ENCODE peak calls at places on chromosomes 13 and 19, in four cellular contexts. Y is caudate nucleus, V is fibroblast of the aortic adventitia, P is kidney glomerular epithelial cell. X is an unnamed sample.
A peak's percentile ranks its signal among the peaks of the same experiment; 100 is the strongest.

GRCh38 chr13:112741185-112741755 is 51.4 kb downstream of the ATP11A start:
- DNase-seq in V (no peak), P (no peak), Y (no peak), X (no peak)

GRCh38 chr19:11452814-11453335 is 17.4 kb downstream of the PRKCSH start:
- DNase-seq in Y (no peak), P (no peak), V (no peak), X (no peak)

GRCh38 chr13:87498681-87499080 is 172.5 kb upstream of the SLITRK5 start:
- DNase-seq in V (no peak), Y (no peak), P (no peak), X (no peak)

GRCh38 chr19:48442116-48443035 is 3.4 kb upstream of the GRWD1 start:
- DNase-seq in V (no peak), P (no peak), Y (no peak), X (no peak)

GRCh38 chr13:44280461-44280860 is 93.2 kb upstream of the SERP2 start:
- DNase-seq in V (peak; percentile 22), P (peak; percentile 90), Y (no peak), X (no peak)

GRCh38 chr19:45419895-45420294 is 3.8 kb downstream of the ERCC1 start:
- DNase-seq in V (no peak), P (no peak), Y (no peak), X (no peak)

GRCh38 chr19:53466726-53467125 is 807 bp upstream of the ZNF813 start:
- DNase-seq in Y (no peak), V (no peak), P (no peak), X (peak; percentile 12)

GRCh38 chr19:51107406-51108065 is 673 bp downstream of the CTU1 start:
- DNase-seq in V (peak; percentile 20), P (no peak), Y (no peak), X (no peak)

GRCh38 chr19:12095111-12095790 is 30.7 kb downstream of the ZNF844 start:
- DNase-seq in Y (no peak), V (peak; percentile 12), P (no peak), X (no peak)

GRCh38 chr13:46561691-46562090 is 8.7 kb downstream of the LRCH1 start:
- DNase-seq in P (no peak), Y (no peak), V (peak; percentile 32), X (peak; percentile 61)

GRCh38 chr13:31909889-31910551 is 121.6 kb upstream of the FRY start:
- DNase-seq in V (peak; percentile 83), P (peak; percentile 53), Y (peak; percentile 16), X (peak; percentile 68)

GRCh38 chr13:79187917-79188699 is 217.9 kb downstream of the RBM26 start:
- DNase-seq in P (no peak), V (no peak), Y (no peak), X (no peak)

GRCh38 chr19:6101991-6102390 is 8.3 kb downstream of the RFX2 start:
- DNase-seq in Y (no peak), P (no peak), V (no peak), X (peak; percentile 21)

GRCh38 chr19:18736415-18737336 is 53.2 kb downstream of the CRTC1 start:
- DNase-seq in Y (no peak), V (no peak), P (no peak), X (no peak)

GRCh38 chr19:56162258-56162657 is 13.6 kb upstream of the GALP start:
- DNase-seq in Y (no peak), P (peak; percentile 14), V (no peak), X (peak; percentile 62)

GRCh38 chr19:898663-899062 is 5.4 kb downstream of the RNU6-9 start:
- DNase-seq in Y (peak; percentile 60), V (no peak), P (no peak), X (no peak)

GRCh38 chr19:2391118-2391725 is 31.2 kb downstream of the TMPRSS9 start:
- DNase-seq in P (peak; percentile 25), Y (no peak), V (peak; percentile 82), X (peak; percentile 73)

GRCh38 chr13:40562975-40563349 is 103.5 kb downstream of the FOXO1 start:
- DNase-seq in Y (no peak), P (no peak), V (no peak), X (no peak)

GRCh38 chr19:3206216-3206953 is 18.1 kb upstream of the CELF5 start:
- DNase-seq in V (no peak), P (no peak), Y (no peak), X (no peak)

GRCh38 chr13:41352935-41353801 is 42.1 kb downstream of the NAA16 start:
- DNase-seq in P (peak; percentile 45), V (peak; percentile 72), Y (no peak), X (peak; percentile 87)

GRCh38 chr19:41702208-41702651 is 6.2 kb upstream of the CEACAM5 start:
- DNase-seq in V (peak; percentile 4), P (peak; percentile 5), Y (no peak), X (no peak)

GRCh38 chr19:54937926-54938325 is 9.4 kb downstream of the NLRP7 start:
- DNase-seq in Y (no peak), P (no peak), V (no peak), X (no peak)

GRCh38 chr19:5131866-5132561 is 163.1 kb downstream of the KDM4B start:
- DNase-seq in V (no peak), P (no peak), Y (no peak), X (no peak)

GRCh38 chr19:46201413-46202310 is 27.9 kb upstream of the IGFL1 start:
- DNase-seq in Y (no peak), V (no peak), P (peak; percentile 44), X (no peak)

GRCh38 chr19:21574607-21575006 is 69.2 kb downstream of the ZNF429 start:
- DNase-seq in Y (no peak), P (no peak), V (no peak), X (no peak)

GRCh38 chr13:50509771-50510441 is 333.6 kb downstream of the DLEU7 start:
- DNase-seq in P (peak; percentile 47), Y (no peak), V (peak; percentile 63), X (no peak)

GRCh38 chr13:48377857-48378256 is 35.1 kb downstream of the LPAR6 start:
- DNase-seq in P (no peak), Y (no peak), V (no peak), X (no peak)

GRCh38 chr13:80586356-80586755 is 245.4 kb upstream of the SPRY2 start:
- DNase-seq in V (peak; percentile 27), P (no peak), Y (no peak), X (no peak)

GRCh38 chr19:18388328-18389094 is 2.6 kb downstream of the GDF15 start:
- DNase-seq in V (peak; percentile 50), Y (peak; percentile 33), P (peak; percentile 35), X (peak; percentile 73)

GRCh38 chr19:36113895-36114762 is 546 bp downstream of the POLR2I start:
- DNase-seq in P (no peak), V (peak; percentile 31), Y (no peak), X (peak; percentile 39)

GRCh38 chr19:13337181-13337580 is 169.1 kb downstream of the CACNA1A start:
- DNase-seq in V (peak; percentile 10), Y (no peak), P (no peak), X (no peak)

GRCh38 chr19:48698046-48698445 is 2.3 kb downstream of the FUT2 start:
- DNase-seq in Y (no peak), P (no peak), V (peak; percentile 78), X (peak; percentile 60)